ENCODE peak calls at places on chromosomes 3 and 15, in five cellular contexts. N, I, M, K and W are unnamed samples.

GRCh38 chr3:22451501-22451900 is 700.5 kb upstream of the ZNF385D start:
- DNase-seq in I (no peak), M (no peak), N (no peak), K (no peak), W (no peak)

GRCh38 chr3:54514416-54514815 is 392.1 kb downstream of the CACNA2D3 start:
- DNase-seq in K (no peak), M (no peak), N (no peak), I (no peak), W (no peak)

GRCh38 chr3:108503722-108504121 is 6.7 kb downstream of the MYH15 start:
- DNase-seq in K (no peak), N (no peak), I (no peak), M (no peak), W (no peak)

GRCh38 chr3:13325892-13326443 is 94.2 kb downstream of the NUP210 start:
- DNase-seq in M (no peak), I (no peak), K (no peak), N (no peak), W (no peak)

GRCh38 chr15:101133751-101134261 is 118.0 kb downstream of the CHSY1 start:
- DNase-seq in I (no peak), N (no peak), K (no peak), M (no peak), W (no peak)

GRCh38 chr15:95259965-95260364 is 1028.6 kb downstream of the MCTP2 start:
- DNase-seq in M (no peak), I (peak; percentile 26), N (peak; percentile 78), K (no peak), W (no peak)

GRCh38 chr3:188299068-188299467 is 145.1 kb downstream of the LPP start:
- DNase-seq in I (no peak), N (no peak), M (no peak), K (no peak), W (no peak)

GRCh38 chr15:66842710-66843441 is 140.8 kb downstream of the SMAD6 start:
- DNase-seq in I (peak; percentile 52), N (no peak), M (no peak), K (peak; percentile 91), W (no peak)

GRCh38 chr15:47988564-47988963 is 132.2 kb upstream of the SLC24A5 start:
- DNase-seq in M (no peak), N (no peak), K (no peak), I (no peak), W (no peak)

GRCh38 chr3:150755902-150756301 is 7.1 kb downstream of the SIAH2 start:
- DNase-seq in I (no peak), K (peak; percentile 46), M (no peak), N (no peak), W (no peak)

GRCh38 chr3:74651239-74651638 is 36.8 kb upstream of the CNTN3 start:
- DNase-seq in N (no peak), K (peak; percentile 67), I (peak; percentile 11), M (no peak), W (no peak)

GRCh38 chr3:140288575-140288974 is 353.6 kb downstream of the CLSTN2 start:
- DNase-seq in M (no peak), N (peak; percentile 32), K (peak; percentile 81), I (peak; percentile 70), W (no peak)

GRCh38 chr3:196280689-196281463 is 6.7 kb downstream of the PCYT1A start:
- DNase-seq in M (no peak), I (peak; percentile 16), N (peak; percentile 54), K (no peak), W (no peak)

GRCh38 chr3:141738636-141739363 is 702 bp downstream of the RNF7 start:
- DNase-seq in I (peak; percentile 36), N (peak; percentile 45), M (no peak), K (peak; percentile 87), W (no peak)

GRCh38 chr3:48414376-48415250 is 15.3 kb downstream of the PLXNB1 start:
- DNase-seq in K (no peak), M (no peak), I (no peak), N (no peak), W (no peak)

GRCh38 chr15:63372753-63373152 is 8.9 kb downstream of the CA12 start:
- DNase-seq in I (peak; percentile 52), K (peak; percentile 88), N (no peak), M (no peak), W (no peak)

GRCh38 chr3:46080124-46080991 is 53.1 kb upstream of the XCR1 start:
- DNase-seq in K (peak; percentile 34), M (no peak), I (no peak), N (peak; percentile 52), W (no peak)

GRCh38 chr3:8963137-8963853 is at the start of gene RAD18:
- DNase-seq in I (peak; percentile 76), M (peak; percentile 83), K (peak; percentile 94), N (peak; percentile 86), W (peak; percentile 18)

GRCh38 chr3:173733029-173733652 is 335.6 kb downstream of the NLGN1 start:
- DNase-seq in M (no peak), N (no peak), I (no peak), K (peak; percentile 68), W (peak; percentile 52)

GRCh38 chr3:159792070-159792469 is 196.6 kb upstream of the IL12A start:
- DNase-seq in I (no peak), N (no peak), M (no peak), K (no peak), W (no peak)

GRCh38 chr3:58656631-58657030 is 9.9 kb downstream of the FAM3D start:
- DNase-seq in M (no peak), N (no peak), K (no peak), I (no peak), W (no peak)

GRCh38 chr3:52385157-52385556 is 59.7 kb downstream of the SEMA3G start:
- DNase-seq in N (no peak), M (peak; percentile 81), I (peak; percentile 12), K (peak; percentile 40), W (no peak)

GRCh38 chr3:126129408-126129891 is 45.5 kb upstream of the SLC41A3 start:
- DNase-seq in K (peak; percentile 26), I (no peak), M (no peak), N (peak; percentile 56), W (no peak)

GRCh38 chr15:98799991-98800390 is 151.7 kb downstream of the IGF1R start:
- DNase-seq in N (no peak), I (no peak), K (peak; percentile 30), M (no peak), W (no peak)

GRCh38 chr3:18098960-18099587 is 326.1 kb downstream of the SATB1 start:
- DNase-seq in I (peak; percentile 90), K (peak; percentile 99), N (peak; percentile 95), M (peak; percentile 71), W (no peak)

GRCh38 chr3:58492385-58492970 is 582 bp downstream of the KCTD6 start:
- DNase-seq in N (no peak), M (no peak), I (no peak), K (peak; percentile 45), W (no peak)

GRCh38 chr3:8239718-8240698 is 261.6 kb upstream of the LMCD1 start:
- DNase-seq in M (no peak), N (peak; percentile 13), I (peak; percentile 26), K (peak; percentile 68), W (no peak)

GRCh38 chr15:79091204-79091867 is 756 bp upstream of the RASGRF1 start:
- DNase-seq in I (no peak), M (no peak), K (peak; percentile 43), N (peak; percentile 22), W (no peak)

GRCh38 chr15:79089331-79089889 is 1.2 kb downstream of the RASGRF1 start:
- DNase-seq in K (no peak), M (no peak), N (no peak), I (no peak), W (no peak)

GRCh38 chr15:79088426-79089205 is 2.0 kb downstream of the RASGRF1 start:
- DNase-seq in K (no peak), I (no peak), M (no peak), N (no peak), W (no peak)

GRCh38 chr15:79090487-79091203 is at the start of gene RASGRF1:
- DNase-seq in M (no peak), I (no peak), N (peak; percentile 30), K (peak; percentile 7), W (no peak)

DNA sequence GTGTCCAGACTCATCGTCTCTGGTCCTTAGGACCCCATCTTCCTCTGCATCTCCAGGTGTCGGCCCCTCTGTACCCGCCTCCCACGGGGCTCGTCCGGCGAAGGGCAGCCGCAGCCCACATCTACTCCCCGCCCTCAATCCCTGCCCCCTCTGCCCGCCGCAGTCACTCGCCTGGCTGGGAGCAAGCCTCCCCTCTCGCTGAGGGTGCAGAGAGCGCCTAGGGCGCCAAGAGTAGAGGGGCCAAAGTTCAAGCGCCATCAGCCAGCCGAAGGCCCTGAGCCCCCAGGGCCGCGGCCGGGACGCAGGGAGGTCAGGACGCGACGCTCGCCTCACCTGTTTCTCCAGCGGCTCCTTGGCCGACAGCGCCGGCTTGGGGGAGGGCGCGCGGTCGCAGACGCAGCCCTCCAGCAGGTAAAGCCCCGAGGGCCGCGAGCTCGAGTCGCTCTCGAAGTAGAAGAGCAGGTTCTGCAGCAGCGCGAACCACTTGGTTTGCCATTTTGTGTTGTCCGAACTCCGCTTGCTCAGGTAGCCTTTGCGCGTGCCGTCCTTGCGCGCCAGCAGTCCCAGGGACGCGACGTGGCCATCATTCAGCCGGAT is 592 bp downstream of the RASGRF1 start:
- DNase-seq in I (no peak), N (peak; percentile 28), K (no peak), M (no peak), W (no peak)
- TF ChIP-seq EZH2 in I (peak; percentile 26), N (no peak), K (peak; percentile 61), M (peak; percentile 92), W (no peak)

GRCh38 chr3:184582583-184582982 is 21.0 kb downstream of the EPHB3 start:
- DNase-seq in I (no peak), N (no peak), K (peak; percentile 91), M (no peak), W (no peak)
- H3K4me3 ChIP-seq in I (no peak overlapping the region), N (no peak overlapping the region), K (peak overlapping the region; percentile 76), M (peak overlapping the region; percentile 44), W (no peak overlapping the region)

GRCh38 chr15:29668120-29668602 is 154.1 kb downstream of the TJP1 start:
- DNase-seq in M (peak; percentile 79), K (peak; percentile 90), I (peak; percentile 77), N (peak; percentile 62), W (peak; percentile 0)

GRCh38 chr15:29666241-29666640 is 156.0 kb downstream of the TJP1 start:
- DNase-seq in M (no peak), K (no peak), I (no peak), N (no peak), W (no peak)

GRCh38 chr15:29665441-29665985 is 156.8 kb downstream of the TJP1 start:
- DNase-seq in N (no peak), M (no peak), K (peak; percentile 32), I (no peak), W (no peak)

GRCh38 chr15:29669823-29670222 is 152.4 kb downstream of the TJP1 start:
- DNase-seq in I (peak; percentile 53), K (peak; percentile 54), M (no peak), N (peak; percentile 29), W (no peak)

GRCh38 chr15:29664406-29664805 is 157.9 kb downstream of the TJP1 start:
- DNase-seq in I (no peak), K (no peak), N (no peak), M (no peak), W (no peak)
- H3K9ac ChIP-seq in I (no peak overlapping the region), K (no peak overlapping the region), N (no peak overlapping the region), M (no peak overlapping the region), W (no peak overlapping the region)

GRCh38 chr3:62375655-62376054 is 2.3 kb upstream of the FEZF2 start:
- DNase-seq in M (no peak), I (no peak), K (no peak), N (no peak), W (no peak)
- TF ChIP-seq EZH2 in M (no peak), I (no peak), K (no peak), N (no peak), W (no peak)